ENCODE peak calls at places on chromosome 7, in five cellular contexts. H is heart left ventricle, Q is HepG2, C is upper lobe of left lung, P is A549. Y is an unnamed sample.

GRCh38 chr7:1242129-1242572 is 9.5 kb downstream of the UNCX start:
- DNase-seq in P (no peak), C (no peak), Q (no peak), H (no peak), Y (no peak)

GRCh38 chr7:138610671-138611170 is 90.4 kb downstream of the SVOPL start:
- DNase-seq in P (no peak), H (no peak), C (peak; percentile 67), Q (peak; percentile 61), Y (no peak)

GRCh38 chr7:18927134-18927533 is 190.3 kb downstream of the TWIST1 start:
- DNase-seq in P (no peak), Q (no peak), C (no peak), H (no peak), Y (no peak)

GRCh38 chr7:135180122-135180521 is 9.6 kb upstream of the CYREN start:
- DNase-seq in H (no peak), C (no peak), Q (no peak), P (no peak), Y (no peak)

GRCh38 chr7:55252386-55252785 is 112.8 kb upstream of the LANCL2 start:
- DNase-seq in Q (no peak), H (no peak), P (no peak), C (no peak), Y (no peak)

GRCh38 chr7:92751902-92752901 is 84.2 kb downstream of the CDK6 start:
- DNase-seq in P (peak; percentile 91), H (no peak), C (no peak), Q (peak; percentile 93), Y (no peak)

GRCh38 chr7:150374026-150374425 is 5.1 kb upstream of the ZNF775 start:
- DNase-seq in C (no peak), Q (no peak), H (no peak), P (no peak), Y (no peak)

GRCh38 chr7:7803597-7804229 is 85.3 kb upstream of the RPA3 start:
- DNase-seq in Q (no peak), P (no peak), H (no peak), C (no peak), Y (no peak)

GRCh38 chr7:55546826-55547225 is 25.5 kb downstream of the VOPP1 start:
- DNase-seq in P (peak; percentile 84), H (peak; percentile 72), Q (peak; percentile 39), C (peak; percentile 78), Y (peak; percentile 39)

GRCh38 chr7:143283344-143283743 is 1.4 kb upstream of the TMEM139 start:
- DNase-seq in C (no peak), H (no peak), Q (no peak), P (no peak), Y (no peak)

GRCh38 chr7:16106869-16107268 is 314.5 kb downstream of the CRPPA start:
- DNase-seq in C (no peak), H (no peak), Q (no peak), P (no peak), Y (no peak)

GRCh38 chr7:2523941-2524807 is 4.6 kb downstream of the LFNG start:
- DNase-seq in H (peak; percentile 87), Q (peak; percentile 62), P (peak; percentile 66), C (peak; percentile 93), Y (peak; percentile 67)

GRCh38 chr7:7175075-7175695 is 7.2 kb upstream of the C1GALT1 start:
- DNase-seq in Q (no peak), H (no peak), P (no peak), C (no peak), Y (no peak)

GRCh38 chr7:135169141-135169935 is 1.2 kb downstream of the CYREN start:
- DNase-seq in Q (peak; percentile 65), H (no peak), P (peak; percentile 76), C (peak; percentile 69), Y (no peak)

GRCh38 chr7:80147543-80148376 is 13.1 kb downstream of the GNAI1 start:
- DNase-seq in Q (no peak), H (no peak), P (peak; percentile 47), C (no peak), Y (no peak)

GRCh38 chr7:5452937-5453540 is 29.4 kb upstream of the TNRC18 start:
- DNase-seq in Q (no peak), C (no peak), H (no peak), P (peak; percentile 66), Y (peak; percentile 48)

GRCh38 chr7:20839196-20839735 is 52.6 kb upstream of the SP8 start:
- DNase-seq in Q (no peak), C (no peak), H (no peak), P (no peak), Y (no peak)

GRCh38 chr7:79149831-79150230 is 303.6 kb downstream of the MAGI2 start:
- DNase-seq in P (no peak), Q (no peak), C (no peak), H (no peak), Y (no peak)

GRCh38 chr7:150362989-150363769 is 5.4 kb upstream of the REPIN1 start:
- DNase-seq in H (no peak), C (no peak), Q (no peak), P (no peak), Y (no peak)

GRCh38 chr7:36280840-36281812 is 108.5 kb upstream of the ANLN start:
- DNase-seq in H (peak; percentile 60), C (peak; percentile 71), P (peak; percentile 76), Q (no peak), Y (peak; percentile 77)

GRCh38 chr7:73718905-73719805 is at the start of gene STX1A:
- DNase-seq in P (peak; percentile 66), H (peak; percentile 77), Q (peak; percentile 40), C (peak; percentile 67), Y (peak; percentile 77)

GRCh38 chr7:129948877-129949291 is 3.9 kb downstream of the UBE2H start:
- DNase-seq in Q (peak; percentile 97), P (peak; percentile 94), C (peak; percentile 95), H (peak; percentile 88), Y (peak; percentile 89)
- TF ChIP-seq POLR2A in Q (peak; percentile 71), P (no peak), C (peak; percentile 56), H (peak; percentile 70), Y (peak; percentile 88)

GRCh38 chr7:105934577-105935185 is 28.4 kb upstream of the CDHR3 start:
- DNase-seq in Q (peak; percentile 64), C (peak; percentile 66), H (no peak), P (peak; percentile 55), Y (peak; percentile 36)
- TF ChIP-seq CTCF in Q (peak; percentile 72), C (no peak), H (peak; percentile 14), P (peak; percentile 33), Y (peak; percentile 45)

GRCh38 chr7:75843470-75844116 is 30.0 kb upstream of the CCL24 start:
- DNase-seq in P (no peak), C (no peak), Q (no peak), H (no peak), Y (no peak)
- TF ChIP-seq POLR2A in P (no peak), C (no peak), Q (no peak), H (no peak), Y (no peak)

GRCh38 chr7:43092819-43093218 is 19.6 kb upstream of the HECW1 start:
- DNase-seq in P (no peak), H (no peak), C (no peak), Q (no peak), Y (no peak)

GRCh38 chr7:43099750-43100149 is 12.7 kb upstream of the HECW1 start:
- DNase-seq in Q (no peak), H (no peak), P (no peak), C (no peak), Y (no peak)

GRCh38 chr7:43096875-43097274 is 15.6 kb upstream of the HECW1 start:
- DNase-seq in P (no peak), Q (no peak), H (no peak), C (no peak), Y (no peak)
- TF ChIP-seq CTCF in P (no peak), Q (no peak), H (no peak), C (no peak), Y (no peak)

GRCh38 chr7:100035865-100036264 is 13.7 kb upstream of the ZSCAN21 start:
- DNase-seq in H (no peak), C (no peak), P (no peak), Q (no peak), Y (no peak)

GRCh38 chr7:100038326-100038725 is 11.2 kb upstream of the ZSCAN21 start:
- DNase-seq in P (no peak), H (no peak), C (no peak), Q (peak; percentile 12), Y (no peak)

GRCh38 chr7:100029591-100029990 is 14.2 kb downstream of the ZKSCAN1 start:
- DNase-seq in Q (no peak), P (no peak), C (no peak), H (no peak), Y (no peak)

GRCh38 chr7:100033526-100033925 is 16.0 kb upstream of the ZSCAN21 start:
- DNase-seq in Q (no peak), P (no peak), C (no peak), H (no peak), Y (no peak)

GRCh38 chr7:100034871-100035510 is 14.6 kb upstream of the ZSCAN21 start:
- DNase-seq in P (peak; percentile 42), H (no peak), Q (no peak), C (no peak), Y (no peak)
- TF ChIP-seq POLR2A in P (no peak), H (no peak), Q (no peak), C (no peak), Y (no peak)

DNA sequence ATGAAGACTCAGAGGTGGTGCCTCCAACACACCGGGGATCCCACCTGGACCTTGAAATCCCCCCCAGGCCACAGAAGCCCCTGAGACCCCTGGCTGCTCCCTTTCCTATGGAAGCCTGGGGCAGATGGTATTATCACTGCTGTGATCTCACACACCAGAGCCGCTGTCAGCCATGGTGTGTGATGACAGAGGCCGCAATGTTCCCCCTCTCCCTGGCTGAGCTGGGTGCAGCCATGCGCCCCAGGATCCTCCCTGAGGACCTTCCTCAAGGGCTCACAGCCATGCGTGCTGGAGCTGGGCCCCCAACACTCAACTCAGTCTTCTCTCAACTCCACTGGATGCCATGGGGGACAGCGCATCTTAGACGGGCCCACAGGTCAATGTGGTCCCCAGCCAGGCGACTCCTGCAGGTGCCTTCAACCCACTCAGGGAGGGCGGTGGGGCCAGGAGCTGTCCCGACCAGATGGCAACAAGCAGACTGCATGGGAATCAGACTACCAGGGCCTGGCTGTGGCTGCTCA is 44.9 kb downstream of the VIPR2 start:
- DNase-seq in C (peak; percentile 17), P (no peak), H (peak; percentile 14), Q (no peak), Y (no peak)
- TF ChIP-seq CTCF in C (no peak), P (no peak), H (no peak), Q (no peak), Y (no peak)

GRCh38 chr7:87152112-87152896 is at the start of gene DMTF1:
- DNase-seq in Q (peak; percentile 93), H (peak; percentile 96), P (peak; percentile 95), C (peak; percentile 94), Y (peak; percentile 94)
- TF ChIP-seq POLR2A in Q (peak; percentile 93), H (peak; percentile 70), P (peak; percentile 76), C (peak; percentile 55), Y (peak; percentile 64)

DNA sequence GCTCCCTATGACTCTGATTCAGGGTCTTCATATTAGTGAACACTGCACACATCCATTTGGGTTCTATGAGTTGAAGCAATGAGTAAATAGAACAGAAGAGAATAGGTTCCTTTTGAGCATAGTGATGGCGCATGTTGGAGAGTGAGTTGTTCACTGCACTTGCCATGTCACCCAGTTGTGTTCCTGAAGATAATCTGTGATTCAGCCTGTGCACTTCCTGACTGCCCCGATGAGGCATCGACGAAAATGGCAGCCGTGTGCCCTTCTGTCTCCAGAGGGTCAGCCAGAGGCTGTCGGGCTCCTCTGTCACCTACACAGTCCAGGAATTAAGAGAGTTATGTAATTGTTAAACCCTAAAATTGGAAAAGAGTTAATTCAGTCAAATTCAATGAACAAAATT is 94.7 kb downstream of the GALNT11 start:
- DNase-seq in C (no peak), Q (no peak), H (no peak), P (no peak), Y (no peak)
- TF ChIP-seq CTCF in C (no peak), Q (no peak), H (no peak), P (no peak), Y (no peak)

Y was measured in uterus.